ENCODE peak calls at places on chromosomes 13 and 19, in nine cellular contexts. N is upper lobe of right lung; M is aorta; H is right lobe of liver; Y is A549; Q is body of pancreas; O is cardiac muscle cell; J is heart left ventricle; Z is CD8-positive, alpha-beta T cell. X is an unnamed sample. For H3K9me3, the result is how much of the 10 kb centered on the place peaks cover.

GRCh38 chr13:82480415-82480814 is 1401.9 kb downstream of the SLITRK1 start:
- DNase-seq in Y (no peak), N (no peak), O (peak), Q (no peak), H (no peak), M (no peak), Z (no peak), J (no peak), X (no peak)

GRCh38 chr19:46717034-46717715 is at the start of gene PRKD2:
- DNase-seq in H (peak), J (peak), N (peak), O (peak), Z (peak), Q (peak), Y (peak), M (peak), X (peak)

GRCh38 chr19:48283908-48284307 is 14.0 kb downstream of the ZNF114 start:
- DNase-seq in Q (no peak), J (no peak), M (no peak), Z (no peak), N (no peak), O (no peak), H (no peak), Y (no peak), X (no peak)

GRCh38 chr19:14381689-14382474 is 638 bp downstream of the ADGRE5 start:
- DNase-seq in Y (peak), Q (peak), J (peak), N (no peak), O (no peak), H (no peak), M (peak), Z (peak), X (peak)

GRCh38 chr19:41263042-41263849 is 926 bp upstream of the HNRNPUL1 start:
- DNase-seq in O (peak), N (peak), Z (peak), Q (peak), J (peak), M (peak), Y (peak), H (peak), X (peak)

GRCh38 chr19:55287361-55288079 is 3.7 kb downstream of the BRSK1 start:
- DNase-seq in Q (no peak), O (no peak), J (no peak), Y (no peak), H (no peak), Z (no peak), N (no peak), M (peak), X (no peak)

GRCh38 chr19:2846180-2846935 is 5.1 kb downstream of the ZNF555 start:
- DNase-seq in M (no peak), Y (no peak), J (no peak), Z (no peak), Q (no peak), H (no peak), O (no peak), N (no peak), X (no peak)

GRCh38 chr19:33111587-33111986 is 20.3 kb upstream of the WDR88 start:
- DNase-seq in Y (no peak), J (no peak), O (no peak), H (no peak), Q (no peak), M (no peak), N (no peak), Z (no peak), X (no peak)

GRCh38 chr13:64688893-64689677 is 2541.1 kb downstream of the PCDH9 start:
- DNase-seq in J (no peak), H (no peak), O (no peak), M (no peak), N (no peak), Z (no peak), Y (peak), Q (no peak), X (no peak)

DNA sequence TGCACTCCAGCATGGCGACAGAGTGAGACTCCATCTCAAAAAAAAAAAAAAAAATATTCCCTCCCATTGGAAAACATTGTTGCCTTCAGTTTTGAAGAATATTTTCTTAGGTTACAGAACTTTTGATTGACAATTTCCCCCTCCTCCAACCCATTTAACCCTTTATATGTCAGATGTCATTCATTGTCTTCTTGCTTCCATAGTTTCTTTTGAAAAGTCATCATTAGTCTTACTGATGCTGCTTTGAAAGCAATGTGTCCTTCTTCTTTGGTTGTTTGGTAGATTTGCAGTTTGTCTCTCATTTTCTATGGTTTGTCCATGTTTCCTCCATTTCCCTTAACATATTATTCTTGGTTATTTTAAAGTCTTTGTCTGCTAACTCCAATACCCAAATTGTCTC is 25.4 kb downstream of the ZNF558 start:
- DNase-seq in J (no peak), M (no peak), Q (no peak), N (no peak), Y (peak), O (no peak), H (no peak), Z (no peak), X (no peak)
- H3K9me3 ChIP-seq in J (half or more), M (under half), Q (half or more), N (half or more), Y (half or more), O (under half), H (under half), Z (under half), X (under half)

DNA sequence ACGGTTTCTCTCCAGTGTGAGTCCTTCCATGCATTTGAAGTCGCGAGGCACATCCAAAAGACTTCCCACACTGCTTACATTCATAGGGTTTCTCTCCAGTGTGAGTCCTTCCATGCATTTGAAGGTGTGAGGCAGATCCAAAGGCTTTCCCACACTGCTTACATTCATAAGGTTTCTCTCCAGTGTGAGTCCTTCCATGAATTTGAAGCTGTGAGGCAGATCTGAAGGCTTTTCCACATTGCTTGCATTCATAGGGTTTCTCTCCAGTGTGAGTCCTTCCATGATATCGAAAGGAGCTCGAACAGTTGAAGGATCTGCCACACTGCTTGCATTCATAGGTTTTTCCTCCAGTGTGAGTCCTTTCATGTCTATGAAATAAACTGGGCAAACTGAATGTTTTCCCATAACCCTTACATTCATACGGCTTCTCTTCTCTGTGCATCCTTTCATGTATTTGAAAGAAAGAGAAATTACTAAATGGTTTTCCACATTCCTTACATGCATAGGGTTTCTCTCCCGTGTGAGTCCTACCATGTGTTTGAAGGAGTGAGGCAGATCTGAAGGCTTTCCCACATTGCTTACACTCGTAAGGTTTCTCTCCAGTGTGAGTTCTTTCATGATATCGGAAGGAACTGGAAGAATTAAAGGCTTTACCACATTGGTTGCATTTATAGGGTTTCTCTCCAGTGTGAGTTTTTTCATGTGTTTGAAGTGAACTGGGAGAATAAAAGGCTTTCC is 20.3 kb downstream of the ZNF433 start:
- DNase-seq in J (no peak), N (no peak), Y (no peak), Z (no peak), M (no peak), H (no peak), Q (no peak), O (no peak), X (no peak)
- H3K9me3 ChIP-seq in J (half or more), N (under half), Y (under half), Z (under half), M (under half), H (under half), Q (half or more), O (under half), X (under half)

DNA sequence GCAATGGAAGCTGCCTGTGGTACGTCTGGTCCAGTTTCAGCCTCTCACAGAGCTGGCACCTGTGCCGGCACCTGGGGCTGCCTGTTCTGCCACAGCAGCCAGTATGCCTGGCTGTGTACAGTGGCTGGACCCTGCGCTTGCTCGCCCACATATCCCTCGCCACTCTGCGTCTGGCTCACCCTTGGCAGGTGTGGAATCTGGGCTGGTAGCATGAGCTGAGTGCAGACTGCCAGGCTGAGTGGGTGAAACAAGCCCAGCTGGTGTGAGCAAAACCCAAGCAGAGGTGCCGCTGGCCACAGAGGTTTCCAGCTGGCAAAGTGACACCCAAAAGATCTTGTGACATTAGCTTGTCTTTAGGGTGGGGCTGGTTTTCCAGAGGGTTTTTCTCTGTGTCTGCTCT is 80.7 kb downstream of the ING1 start:
- DNase-seq in M (no peak), Y (no peak), Z (no peak), N (no peak), Q (no peak), J (no peak), O (no peak), H (no peak), X (no peak)
- H3K9me3 ChIP-seq in M (under half), Y (under half), Z (under half), N (under half), Q (under half), J (under half), O (under half), H (under half), X (under half)

GRCh38 chr19:43224855-43225253 is 19.4 kb upstream of the PSG4 start:
- DNase-seq in H (no peak), Q (no peak), Y (no peak), O (no peak), Z (no peak), N (no peak), M (no peak), J (no peak), X (no peak)
- H3K9me3 ChIP-seq in H (under half), Q (under half), Y (under half), O (under half), Z (under half), N (under half), M (under half), J (under half), X (under half)

GRCh38 chr19:58170860-58171259 is 12.0 kb upstream of the ZNF274 start:
- DNase-seq in O (no peak), N (no peak), M (no peak), J (no peak), Y (peak), Z (no peak), Q (no peak), H (no peak), X (no peak)
- H3K9me3 ChIP-seq in O (under half), N (under half), M (under half), J (half or more), Y (half or more), Z (under half), Q (half or more), H (under half), X (under half)

GRCh38 chr13:69459346-69459745 is 648.3 kb upstream of the ATXN8OS start:
- DNase-seq in H (no peak), Z (no peak), M (no peak), Y (no peak), O (no peak), J (no peak), Q (no peak), N (no peak), X (no peak)

GRCh38 chr13:69458013-69458412 is 649.6 kb upstream of the ATXN8OS start:
- DNase-seq in H (no peak), N (no peak), O (no peak), Z (no peak), J (no peak), Y (no peak), M (no peak), Q (no peak), X (no peak)
- H3K9me3 ChIP-seq in H (under half), N (under half), O (under half), Z (under half), J (under half), Y (under half), M (under half), Q (under half), X (under half)

DNA sequence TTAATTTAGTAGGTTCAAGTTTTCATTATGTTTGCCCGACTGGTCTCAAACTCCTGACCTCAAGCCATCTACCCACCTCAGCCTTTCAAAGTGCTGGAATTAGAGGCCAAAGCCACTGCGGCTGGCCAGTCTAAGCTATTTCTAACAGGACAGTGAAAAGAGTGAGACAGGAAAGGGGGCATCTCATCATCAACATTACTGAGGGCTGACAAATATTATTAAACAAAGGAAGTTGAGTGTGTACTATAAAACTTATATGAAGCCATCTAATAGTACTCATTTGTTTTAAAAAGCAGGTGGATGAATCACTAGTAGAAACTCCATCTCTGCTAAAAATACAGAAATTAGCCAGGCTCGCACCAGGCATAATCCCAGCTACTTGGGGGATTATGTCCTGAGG is 24.3 kb downstream of the ZNF611 start:
- DNase-seq in H (no peak), O (no peak), Y (no peak), J (no peak), M (no peak), Q (no peak), Z (no peak), N (no peak), X (no peak)
- H3K9me3 ChIP-seq in H (under half), O (under half), Y (half or more), J (under half), M (under half), Q (under half), Z (under half), N (under half), X (under half)

DNA sequence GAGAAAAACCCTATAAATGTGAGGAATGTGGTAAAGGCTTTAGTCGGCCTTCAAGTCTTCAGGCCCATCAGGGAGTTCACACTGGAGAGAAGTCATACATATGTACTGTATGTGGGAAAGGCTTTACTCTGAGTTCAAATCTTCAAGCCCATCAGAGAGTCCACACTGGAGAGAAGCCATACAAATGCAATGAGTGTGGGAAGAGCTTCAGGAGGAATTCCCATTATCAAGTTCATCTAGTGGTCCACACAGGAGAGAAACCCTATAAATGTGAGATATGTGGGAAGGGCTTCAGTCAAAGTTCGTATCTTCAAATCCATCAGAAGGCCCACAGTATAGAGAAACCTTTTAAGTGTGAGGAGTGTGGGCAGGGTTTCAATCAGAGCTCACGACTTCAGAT is 11.7 kb downstream of the ZNF226 start:
- DNase-seq in Q (no peak), N (no peak), O (no peak), J (no peak), Y (peak), H (no peak), Z (no peak), M (no peak), X (no peak)
- H3K9me3 ChIP-seq in Q (half or more), N (half or more), O (under half), J (half or more), Y (half or more), H (under half), Z (half or more), M (under half), X (half or more)

DNA sequence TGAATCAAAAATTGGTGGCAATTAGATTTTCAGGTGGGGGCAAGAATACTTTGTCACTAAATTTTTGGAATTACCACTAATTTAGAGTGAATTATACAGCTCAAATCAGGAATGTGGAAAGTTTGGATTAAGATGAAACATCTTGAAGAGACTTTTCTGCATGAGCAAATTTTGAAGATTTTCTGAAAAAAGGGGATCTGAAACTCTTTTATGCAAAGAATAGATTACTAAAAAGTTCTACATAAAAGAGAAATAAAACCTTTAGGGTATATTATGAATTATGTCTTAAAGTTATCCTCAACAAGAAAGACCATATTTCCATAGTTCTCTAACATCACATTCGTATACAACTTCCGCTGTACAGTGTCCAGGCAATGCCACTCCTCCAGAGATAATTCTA is 36.7 kb downstream of the ZNF93 start:
- DNase-seq in O (no peak), J (no peak), M (no peak), N (no peak), Y (no peak), Q (no peak), H (no peak), Z (no peak), X (no peak)
- H3K9me3 ChIP-seq in O (under half), J (half or more), M (under half), N (under half), Y (under half), Q (under half), H (under half), Z (under half), X (under half)

GRCh38 chr19:34678085-34678412 is 571 bp downstream of the ZNF302 start:
- DNase-seq in M (no peak), O (no peak), Y (no peak), J (no peak), Q (no peak), H (no peak), N (no peak), Z (no peak), X (no peak)

GRCh38 chr19:34678421-34678820 is 943 bp downstream of the ZNF302 start:
- DNase-seq in Z (no peak), O (no peak), N (no peak), J (no peak), M (no peak), Q (peak), Y (no peak), H (no peak), X (no peak)

GRCh38 chr19:34677386-34678084 is at the start of gene ZNF302:
- DNase-seq in Y (peak), O (peak), N (peak), J (peak), Q (peak), M (peak), H (peak), Z (peak), X (peak)

GRCh38 chr19:34676697-34677385 is at the start of gene SCGB2B2:
- DNase-seq in N (no peak), Y (no peak), Z (no peak), J (no peak), H (no peak), O (peak), Q (no peak), M (no peak), X (no peak)

DNA sequence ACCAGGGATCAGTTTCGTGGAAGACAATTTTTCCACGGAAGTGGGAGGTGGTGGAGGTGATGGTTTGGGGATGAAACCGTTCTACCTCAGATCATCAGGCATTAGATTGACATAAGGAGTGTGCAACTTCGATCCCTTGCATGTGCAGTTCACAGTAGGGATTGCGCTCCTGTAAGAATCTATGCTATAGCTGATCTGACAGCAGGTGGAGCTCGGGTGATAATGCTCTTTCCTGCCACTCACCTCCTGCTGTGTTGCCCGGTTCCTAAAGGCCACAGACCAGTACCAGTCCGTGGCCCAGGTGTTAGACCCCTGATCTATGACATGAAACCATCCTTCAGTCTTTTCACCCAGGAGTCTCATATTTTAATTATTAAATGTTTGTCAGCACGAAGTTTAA is 4.0 kb downstream of the ZNF302 start:
- DNase-seq in J (no peak), N (no peak), H (no peak), Y (no peak), O (no peak), Q (no peak), Z (no peak), M (no peak), X (no peak)
- H3K9me3 ChIP-seq in J (half or more), N (under half), H (under half), Y (half or more), O (under half), Q (under half), Z (under half), M (under half), X (under half)

X was measured in T-helper 17 cell.